ENCODE peak calls at places on chromosome 12, in ten cellular contexts. One of them, this sample, is unnamed.

GRCh38 chr12:31105668-31106067 is 32.0 kb downstream of the DDX11 start:
- DNase-seq in dorsolateral prefrontal cortex: no peak
- DNase-seq in HS-27A: no peak
- DNase-seq in astrocyte: no peak
- DNase-seq in astrocyte of the hippocampus: no peak
- DNase-seq in DMS79: no peak
- DNase-seq in CD4-positive, alpha-beta memory T cell: no peak
- DNase-seq in T-helper 2 cell: no peak
- DNase-seq in foreskin fibroblast: no peak
- DNase-seq in KBM-7: no peak
- DNase-seq in this sample: no peak

GRCh38 chr12:49092086-49092815 is 2.4 kb downstream of the DHH start:
- DNase-seq in dorsolateral prefrontal cortex: peak
- DNase-seq in HS-27A: no peak
- DNase-seq in astrocyte: no peak
- DNase-seq in astrocyte of the hippocampus: peak
- DNase-seq in DMS79: no peak
- DNase-seq in CD4-positive, alpha-beta memory T cell: peak
- DNase-seq in T-helper 2 cell: peak
- DNase-seq in foreskin fibroblast: peak
- DNase-seq in KBM-7: peak
- DNase-seq in this sample: peak

GRCh38 chr12:28750946-28751714 is 397.9 kb upstream of the FAR2 start:
- DNase-seq in dorsolateral prefrontal cortex: no peak
- DNase-seq in HS-27A: no peak
- DNase-seq in astrocyte: no peak
- DNase-seq in astrocyte of the hippocampus: no peak
- DNase-seq in DMS79: no peak
- DNase-seq in CD4-positive, alpha-beta memory T cell: no peak
- DNase-seq in T-helper 2 cell: no peak
- DNase-seq in foreskin fibroblast: no peak
- DNase-seq in KBM-7: no peak
- DNase-seq in this sample: no peak

GRCh38 chr12:9319842-9320173 is 111.6 kb upstream of the PZP start:
- DNase-seq in dorsolateral prefrontal cortex: no peak
- DNase-seq in HS-27A: no peak
- DNase-seq in astrocyte: no peak
- DNase-seq in astrocyte of the hippocampus: peak
- DNase-seq in DMS79: no peak
- DNase-seq in CD4-positive, alpha-beta memory T cell: no peak
- DNase-seq in T-helper 2 cell: no peak
- DNase-seq in foreskin fibroblast: no peak
- DNase-seq in KBM-7: no peak
- DNase-seq in this sample: no peak

GRCh38 chr12:101963703-101964102 is 86.3 kb downstream of the DRAM1 start:
- DNase-seq in dorsolateral prefrontal cortex: no peak
- DNase-seq in HS-27A: no peak
- DNase-seq in astrocyte: no peak
- DNase-seq in astrocyte of the hippocampus: no peak
- DNase-seq in DMS79: no peak
- DNase-seq in CD4-positive, alpha-beta memory T cell: no peak
- DNase-seq in T-helper 2 cell: no peak
- DNase-seq in foreskin fibroblast: peak
- DNase-seq in KBM-7: no peak
- DNase-seq in this sample: no peak

GRCh38 chr12:116916714-116917114 is 6.0 kb downstream of the FBXW8 start:
- DNase-seq in dorsolateral prefrontal cortex: no peak
- DNase-seq in HS-27A: peak
- DNase-seq in astrocyte: peak
- DNase-seq in astrocyte of the hippocampus: peak
- DNase-seq in DMS79: no peak
- DNase-seq in CD4-positive, alpha-beta memory T cell: no peak
- DNase-seq in T-helper 2 cell: peak
- DNase-seq in foreskin fibroblast: peak
- DNase-seq in KBM-7: peak
- DNase-seq in this sample: no peak

GRCh38 chr12:42588981-42589464 is 523 bp downstream of the PRICKLE1 start:
- DNase-seq in dorsolateral prefrontal cortex: peak
- DNase-seq in HS-27A: no peak
- DNase-seq in astrocyte: no peak
- DNase-seq in astrocyte of the hippocampus: peak
- DNase-seq in DMS79: peak
- DNase-seq in CD4-positive, alpha-beta memory T cell: no peak
- DNase-seq in T-helper 2 cell: no peak
- DNase-seq in foreskin fibroblast: peak
- DNase-seq in KBM-7: peak
- DNase-seq in this sample: peak

GRCh38 chr12:9741726-9742125 is 8.8 kb upstream of the CLECL1 start:
- DNase-seq in dorsolateral prefrontal cortex: no peak
- DNase-seq in HS-27A: no peak
- DNase-seq in astrocyte: no peak
- DNase-seq in astrocyte of the hippocampus: no peak
- DNase-seq in DMS79: no peak
- DNase-seq in CD4-positive, alpha-beta memory T cell: peak
- DNase-seq in T-helper 2 cell: peak
- DNase-seq in foreskin fibroblast: no peak
- DNase-seq in KBM-7: peak
- DNase-seq in this sample: no peak

GRCh38 chr12:123075591-123076171 is 75.2 kb downstream of the PITPNM2 start:
- DNase-seq in dorsolateral prefrontal cortex: no peak
- DNase-seq in HS-27A: no peak
- DNase-seq in astrocyte: peak
- DNase-seq in astrocyte of the hippocampus: peak
- DNase-seq in DMS79: peak
- DNase-seq in CD4-positive, alpha-beta memory T cell: peak
- DNase-seq in T-helper 2 cell: peak
- DNase-seq in foreskin fibroblast: peak
- DNase-seq in KBM-7: no peak
- DNase-seq in this sample: no peak

GRCh38 chr12:47755655-47756562 is 2.8 kb downstream of the RAPGEF3 start:
- DNase-seq in dorsolateral prefrontal cortex: no peak
- DNase-seq in HS-27A: no peak
- DNase-seq in astrocyte: no peak
- DNase-seq in astrocyte of the hippocampus: no peak
- DNase-seq in DMS79: no peak
- DNase-seq in CD4-positive, alpha-beta memory T cell: no peak
- DNase-seq in T-helper 2 cell: peak
- DNase-seq in foreskin fibroblast: no peak
- DNase-seq in KBM-7: no peak
- DNase-seq in this sample: no peak

GRCh38 chr12:110637869-110638441 is 24.0 kb downstream of the TCTN1 start:
- DNase-seq in dorsolateral prefrontal cortex: no peak
- DNase-seq in HS-27A: no peak
- DNase-seq in astrocyte: no peak
- DNase-seq in astrocyte of the hippocampus: no peak
- DNase-seq in DMS79: no peak
- DNase-seq in CD4-positive, alpha-beta memory T cell: no peak
- DNase-seq in T-helper 2 cell: no peak
- DNase-seq in foreskin fibroblast: peak
- DNase-seq in KBM-7: no peak
- DNase-seq in this sample: no peak

GRCh38 chr12:28568083-28568482 is 377.8 kb downstream of the CCDC91 start:
- DNase-seq in dorsolateral prefrontal cortex: no peak
- DNase-seq in HS-27A: peak
- DNase-seq in astrocyte: peak
- DNase-seq in astrocyte of the hippocampus: peak
- DNase-seq in DMS79: no peak
- DNase-seq in CD4-positive, alpha-beta memory T cell: no peak
- DNase-seq in T-helper 2 cell: no peak
- DNase-seq in foreskin fibroblast: peak
- DNase-seq in KBM-7: no peak
- DNase-seq in this sample: no peak

GRCh38 chr12:67137256-67137655 is 131.9 kb upstream of the CAND1 start:
- DNase-seq in dorsolateral prefrontal cortex: no peak
- DNase-seq in HS-27A: no peak
- DNase-seq in astrocyte: no peak
- DNase-seq in astrocyte of the hippocampus: peak
- DNase-seq in DMS79: no peak
- DNase-seq in CD4-positive, alpha-beta memory T cell: no peak
- DNase-seq in T-helper 2 cell: no peak
- DNase-seq in foreskin fibroblast: no peak
- DNase-seq in KBM-7: no peak
- DNase-seq in this sample: no peak

GRCh38 chr12:510071-510825 is 50.5 kb downstream of the B4GALNT3 start:
- DNase-seq in dorsolateral prefrontal cortex: peak
- DNase-seq in HS-27A: no peak
- DNase-seq in astrocyte: no peak
- DNase-seq in astrocyte of the hippocampus: peak
- DNase-seq in DMS79: peak
- DNase-seq in CD4-positive, alpha-beta memory T cell: no peak
- DNase-seq in T-helper 2 cell: no peak
- DNase-seq in foreskin fibroblast: no peak
- DNase-seq in KBM-7: no peak
- DNase-seq in this sample: no peak